ENCODE peak calls at places on chromosome 11, in seven cellular contexts. Y, P, R, O, V, W and J are unnamed samples.

GRCh38 chr11:71563401-71563800 is 2.0 kb upstream of the KRTAP5-10 start:
- DNase-seq in Y (peak; percentile 28), P (no peak), R (peak; percentile 62), O (no peak), V (no peak), W (peak; percentile 63), J (no peak)

GRCh38 chr11:86579406-86579731 is 93.0 kb downstream of the ME3 start:
- DNase-seq in Y (no peak), P (no peak), R (no peak), O (no peak), V (no peak), W (no peak), J (no peak)

GRCh38 chr11:16773981-16774710 is 35.7 kb downstream of the C11orf58 start:
- DNase-seq in Y (no peak), P (no peak), R (no peak), O (no peak), V (no peak), W (no peak), J (no peak)

GRCh38 chr11:44589301-44589700 is 23.8 kb downstream of the CD82 start:
- DNase-seq in Y (no peak), P (no peak), R (peak; percentile 97), O (peak; percentile 78), V (no peak), W (no peak), J (no peak)

GRCh38 chr11:47400813-47401279 is 7.5 kb upstream of the SLC39A13 start:
- DNase-seq in Y (no peak), P (peak; percentile 38), R (no peak), O (no peak), V (no peak), W (no peak), J (no peak)

GRCh38 chr11:58060939-58061672 is 30.4 kb downstream of the OR6Q1 start:
- DNase-seq in Y (no peak), P (no peak), R (peak; percentile 50), O (no peak), V (no peak), W (peak; percentile 21), J (no peak)

GRCh38 chr11:65810046-65810868 is 23.4 kb downstream of the OVOL1 start:
- DNase-seq in Y (no peak), P (peak; percentile 28), R (no peak), O (no peak), V (no peak), W (no peak), J (no peak)

GRCh38 chr11:40132881-40133280 is 1326.6 kb downstream of the LRRC4C start:
- DNase-seq in Y (no peak), P (no peak), R (no peak), O (no peak), V (no peak), W (no peak), J (no peak)

GRCh38 chr11:85115798-85116197 is 511.3 kb downstream of the DLG2 start:
- DNase-seq in Y (no peak), P (no peak), R (no peak), O (no peak), V (no peak), W (no peak), J (no peak)

DNA sequence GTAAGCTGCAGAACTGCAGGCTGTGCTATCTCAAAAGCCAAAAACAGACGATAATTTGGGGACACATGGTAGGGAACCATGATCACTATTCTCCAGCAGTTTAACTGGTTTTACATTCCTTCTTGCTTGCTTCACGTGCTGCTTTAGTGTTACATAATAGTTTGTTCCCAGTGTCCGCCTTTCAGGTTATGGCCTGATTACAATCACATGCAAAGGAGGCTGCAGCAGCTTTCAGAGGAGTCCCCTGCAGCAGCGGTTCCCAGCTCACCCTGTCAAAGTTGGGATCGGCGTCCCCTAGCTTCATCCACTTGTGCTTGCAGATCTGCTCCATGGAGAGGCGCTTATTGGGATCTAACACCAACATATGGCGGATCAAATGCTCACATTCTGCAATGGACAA is 39.2 kb upstream of the APOA1 start:
- DNase-seq in Y (no peak), P (no peak), R (no peak), O (no peak), V (no peak), W (no peak), J (no peak)
- H3K36me3 ChIP-seq in Y (no peaks in the 10 kb centered on the region), P (no peaks in the 10 kb centered on the region), R (peaks cover 24% of the 10 kb centered on the region), O (peaks cover 12% of the 10 kb centered on the region), V (peaks cover 30% of the 10 kb centered on the region), W (peaks cover 24% of the 10 kb centered on the region), J (peaks cover 7% of the 10 kb centered on the region)

DNA sequence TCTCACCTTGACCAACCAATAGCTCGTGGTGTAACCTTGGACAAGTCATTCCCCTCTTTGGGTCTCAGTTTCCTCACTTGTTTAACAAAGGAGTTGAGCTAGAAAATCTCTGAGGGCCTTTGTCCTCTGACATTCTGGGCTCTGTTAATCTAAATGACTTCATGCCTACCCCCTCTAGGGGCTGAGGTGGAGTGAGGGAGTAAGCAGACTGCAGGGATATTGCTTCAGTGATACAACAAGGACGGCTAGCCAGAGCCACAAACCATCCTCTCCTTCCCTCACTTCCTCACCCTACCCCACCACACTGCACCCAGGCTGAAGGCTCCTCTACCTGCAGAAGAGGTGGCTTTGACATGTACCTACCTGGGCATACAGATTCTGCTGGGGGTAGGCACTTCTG is 34.8 kb downstream of the RELT start:
- DNase-seq in Y (no peak), P (no peak), R (no peak), O (no peak), V (no peak), W (no peak), J (no peak)
- TF ChIP-seq CTCF in Y (no peak), P (no peak), R (no peak), O (no peak), V (no peak), W (no peak), J (no peak)

GRCh38 chr11:67349457-67349856 is 3.9 kb downstream of the POLD4 start:
- DNase-seq in Y (peak; percentile 6), P (no peak), R (no peak), O (no peak), V (no peak), W (peak; percentile 40), J (no peak)
- H3K4me1 ChIP-seq in Y (peaks cover 59% of the 10 kb centered on the region), P (peaks cover 25% of the 10 kb centered on the region), R (peaks cover 14% of the 10 kb centered on the region), O (peaks cover 32% of the 10 kb centered on the region), V (peaks cover 57% of the 10 kb centered on the region), W (peaks cover 10% of the 10 kb centered on the region), J (peaks cover 27% of the 10 kb centered on the region)

GRCh38 chr11:34199525-34199924 is 94.1 kb downstream of the NAT10 start:
- DNase-seq in Y (no peak), P (no peak), R (no peak), O (no peak), V (no peak), W (no peak), J (no peak)

GRCh38 chr11:34197256-34197655 is 91.8 kb downstream of the NAT10 start:
- DNase-seq in Y (no peak), P (no peak), R (no peak), O (no peak), V (no peak), W (no peak), J (no peak)

GRCh38 chr11:34194576-34195335 is 89.3 kb downstream of the NAT10 start:
- DNase-seq in Y (no peak), P (no peak), R (peak; percentile 50), O (no peak), V (no peak), W (no peak), J (no peak)

GRCh38 chr11:34201130-34201529 is 95.7 kb downstream of the NAT10 start:
- DNase-seq in Y (no peak), P (no peak), R (no peak), O (no peak), V (no peak), W (no peak), J (no peak)

GRCh38 chr11:34198523-34198922 is 93.1 kb downstream of the NAT10 start:
- DNase-seq in Y (no peak), P (no peak), R (peak; percentile 32), O (no peak), V (no peak), W (no peak), J (no peak)
- H3K36me3 ChIP-seq in Y (no peaks in the 10 kb centered on the region), P (no peaks in the 10 kb centered on the region), R (no peaks in the 10 kb centered on the region), O (no peaks in the 10 kb centered on the region), V (no peaks in the 10 kb centered on the region), W (peaks cover 6% of the 10 kb centered on the region), J (no peaks in the 10 kb centered on the region)

GRCh38 chr11:64510759-64511158 is 80.3 kb upstream of the SLC22A12 start:
- DNase-seq in Y (no peak), P (no peak), R (no peak), O (no peak), V (no peak), W (no peak), J (no peak)
- TF ChIP-seq CTCF in Y (no peak), P (no peak), R (no peak), O (no peak), V (no peak), W (no peak), J (no peak)

GRCh38 chr11:108223449-108224149 is 732 bp downstream of the ATM start:
- DNase-seq in Y (no peak), P (no peak), R (peak; percentile 22), O (no peak), V (peak; percentile 48), W (peak; percentile 37), J (no peak)
- H3K4me1 ChIP-seq in Y (peaks cover 13% of the 10 kb centered on the region), P (peaks cover 20% of the 10 kb centered on the region), R (peaks cover 4% of the 10 kb centered on the region), O (peaks cover 21% of the 10 kb centered on the region), V (peaks cover 35% of the 10 kb centered on the region), W (peaks cover 20% of the 10 kb centered on the region), J (peaks cover 11% of the 10 kb centered on the region)

DNA sequence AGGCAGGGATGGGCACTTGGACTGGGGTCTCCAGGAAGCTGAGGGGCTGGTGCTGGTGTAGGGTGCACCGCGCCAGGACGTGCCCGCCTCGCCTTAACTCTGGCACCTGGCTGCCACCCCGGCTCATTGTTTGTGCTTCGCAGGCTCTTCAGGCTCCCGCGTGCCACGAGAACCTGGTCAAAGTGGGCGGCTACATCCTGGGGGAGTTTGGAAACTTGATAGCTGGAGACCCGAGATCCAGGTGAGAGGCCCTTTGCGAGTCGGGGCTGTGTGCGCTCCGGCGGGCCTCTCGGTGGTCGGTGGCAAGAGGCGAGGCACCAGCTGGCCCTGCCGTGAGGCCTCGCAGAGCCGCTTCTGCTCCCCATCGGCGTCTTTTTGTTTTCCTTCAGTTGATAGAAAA is 43.4 kb downstream of the MUC6 start:
- DNase-seq in Y (no peak), P (no peak), R (no peak), O (no peak), V (peak; percentile 0), W (no peak), J (no peak)
- H3K36me3 ChIP-seq in Y (peaks cover 21% of the 10 kb centered on the region), P (peaks cover 11% of the 10 kb centered on the region), R (peaks cover 71% of the 10 kb centered on the region), O (peaks cover 36% of the 10 kb centered on the region), V (peaks cover 33% of the 10 kb centered on the region), W (peaks cover 25% of the 10 kb centered on the region), J (peaks cover 22% of the 10 kb centered on the region)

GRCh38 chr11:27716850-27717249 is 16.6 kb upstream of the BDNF start:
- DNase-seq in Y (no peak), P (no peak), R (peak; percentile 71), O (no peak), V (no peak), W (peak; percentile 62), J (no peak)

GRCh38 chr11:27718346-27718852 is 18.1 kb upstream of the BDNF start:
- DNase-seq in Y (no peak), P (no peak), R (peak; percentile 95), O (peak; percentile 69), V (no peak), W (peak; percentile 94), J (peak; percentile 70)

GRCh38 chr11:27717801-27718229 is 17.6 kb upstream of the BDNF start:
- DNase-seq in Y (no peak), P (no peak), R (no peak), O (no peak), V (no peak), W (peak; percentile 36), J (no peak)

GRCh38 chr11:27716216-27716615 is 16.0 kb upstream of the BDNF start:
- DNase-seq in Y (no peak), P (no peak), R (no peak), O (no peak), V (no peak), W (no peak), J (no peak)

GRCh38 chr11:27717377-27717776 is 17.1 kb upstream of the BDNF start:
- DNase-seq in Y (no peak), P (no peak), R (no peak), O (no peak), V (no peak), W (peak; percentile 47), J (no peak)
- TF ChIP-seq CTCF in Y (no peak), P (no peak), R (peak; percentile 45), O (no peak), V (no peak), W (peak; percentile 42), J (peak; percentile 48)